ENCODE peak calls at places on chromosomes 13 and 19, in ten cellular contexts. E is T1000; Q is activated CD4-positive, alpha-beta memory T cell treated with anti-CD3 and anti-CD28 coated beads, Interleukin-2, amount 10 ng/mL, durations not matched to agents 7 days and 5 days; I is HTR-8/SVneo; S is kidney glomerular epithelial cell; U is brain pericyte; V is midbrain; G is NCI-H2029; F is effector memory CD8-positive, alpha-beta T cell; A is anterior cingulate cortex. M is an unnamed sample.

GRCh38 chr19:12984683-12985048 is 10.6 kb upstream of the NFIX start:
- DNase-seq in V (no peak), U (no peak), G (no peak), I (no peak), E (no peak), Q (no peak), A (no peak), S (no peak), F (no peak), M (no peak)

GRCh38 chr13:112060899-112061366 is 6.0 kb upstream of the SOX1 start:
- DNase-seq in E (no peak), Q (no peak), A (no peak), I (no peak), V (no peak), F (no peak), U (no peak), S (no peak), G (no peak), M (no peak)

GRCh38 chr13:98909016-98909415 is 68.8 kb downstream of the DOCK9 start:
- DNase-seq in F (no peak), G (no peak), Q (peak), S (no peak), A (no peak), I (no peak), E (no peak), U (no peak), V (no peak), M (no peak)

GRCh38 chr13:45333973-45334922 is 6.7 kb downstream of the TPT1 start:
- DNase-seq in F (no peak), S (no peak), Q (peak), A (no peak), G (no peak), V (no peak), U (no peak), I (no peak), E (no peak), M (no peak)

GRCh38 chr19:23409392-23410048 is 14.2 kb upstream of the ZNF91 start:
- DNase-seq in G (no peak), F (no peak), U (no peak), E (no peak), V (no peak), Q (no peak), S (no peak), I (no peak), A (no peak), M (no peak)

GRCh38 chr19:35247526-35248309 is 1.1 kb upstream of the LSR start:
- DNase-seq in S (peak), G (peak), Q (peak), A (no peak), F (peak), I (peak), U (no peak), E (no peak), V (no peak), M (no peak)

GRCh38 chr13:26325876-26326275 is 71.9 kb downstream of the CDK8 start:
- DNase-seq in I (no peak), V (no peak), Q (no peak), F (no peak), A (no peak), G (no peak), S (no peak), U (no peak), E (no peak), M (no peak)

GRCh38 chr13:73984949-73985691 is 149.1 kb downstream of the KLF12 start:
- DNase-seq in G (no peak), I (no peak), S (no peak), Q (peak), V (no peak), F (peak), E (no peak), A (no peak), U (no peak), M (no peak)

GRCh38 chr13:75480691-75481175 is 1.2 kb downstream of the TBC1D4 start:
- DNase-seq in A (no peak), Q (peak), I (no peak), V (no peak), G (peak), U (no peak), F (no peak), S (peak), E (no peak), M (no peak)